ENCODE peak calls at places on chromosomes 1 and 21, in four cellular contexts. One of them, this sample, is unnamed.

GRCh38 chr1:185917646-185918045 is 183.5 kb downstream of the HMCN1 start:
- DNase-seq in AG04450: peak
- DNase-seq in tibial nerve: no peak
- DNase-seq in heart right ventricle: no peak
- DNase-seq in this sample: no peak

GRCh38 chr1:111219466-111220286 is 7.8 kb upstream of the CHI3L2 start:
- DNase-seq in AG04450: no peak
- DNase-seq in tibial nerve: no peak
- DNase-seq in heart right ventricle: no peak
- DNase-seq in this sample: no peak

GRCh38 chr1:21820597-21821232 is 8.7 kb downstream of the LDLRAD2 start:
- DNase-seq in AG04450: no peak
- DNase-seq in tibial nerve: no peak
- DNase-seq in heart right ventricle: no peak
- DNase-seq in this sample: no peak

GRCh38 chr1:39650431-39650830 is 11.0 kb upstream of the HEYL start:
- DNase-seq in AG04450: no peak
- DNase-seq in tibial nerve: no peak
- DNase-seq in heart right ventricle: no peak
- DNase-seq in this sample: no peak

GRCh38 chr1:188715566-188715965 is 1762.1 kb downstream of the BRINP3 start:
- DNase-seq in AG04450: no peak
- DNase-seq in tibial nerve: no peak
- DNase-seq in heart right ventricle: no peak
- DNase-seq in this sample: no peak

GRCh38 chr1:91894036-91894761 is 8.2 kb upstream of the TGFBR3 start:
- DNase-seq in AG04450: no peak
- DNase-seq in tibial nerve: no peak
- DNase-seq in heart right ventricle: no peak
- DNase-seq in this sample: no peak

GRCh38 chr1:54462597-54463258 is 56.5 kb upstream of the SSBP3 start:
- DNase-seq in AG04450: no peak
- DNase-seq in tibial nerve: no peak
- DNase-seq in heart right ventricle: no peak
- DNase-seq in this sample: no peak

GRCh38 chr1:81679972-81680371 is 120.8 kb upstream of the ADGRL2 start:
- DNase-seq in AG04450: no peak
- DNase-seq in tibial nerve: no peak
- DNase-seq in heart right ventricle: no peak
- DNase-seq in this sample: no peak

GRCh38 chr1:207831517-207832327 is 79.2 kb downstream of the CD34 start:
- DNase-seq in AG04450: no peak
- DNase-seq in tibial nerve: no peak
- DNase-seq in heart right ventricle: no peak
- DNase-seq in this sample: no peak

GRCh38 chr21:44846201-44846484 is 27.3 kb downstream of the PTTG1IP start:
- DNase-seq in AG04450: no peak
- DNase-seq in tibial nerve: no peak
- DNase-seq in heart right ventricle: no peak
- DNase-seq in this sample: no peak
- H3K4me3 ChIP-seq in AG04450: peak
- H3K4me3 ChIP-seq in tibial nerve: peak
- H3K4me3 ChIP-seq in heart right ventricle: no peak
- H3K4me3 ChIP-seq in this sample: peak

GRCh38 chr1:10942542-10942912 is 69.9 kb upstream of the TARDBP start:
- DNase-seq in AG04450: no peak
- DNase-seq in tibial nerve: no peak
- DNase-seq in heart right ventricle: no peak
- DNase-seq in this sample: no peak

GRCh38 chr1:10941891-10942541 is 70.4 kb upstream of the TARDBP start:
- DNase-seq in AG04450: no peak
- DNase-seq in tibial nerve: peak
- DNase-seq in heart right ventricle: peak
- DNase-seq in this sample: no peak

GRCh38 chr1:10943041-10943440 is 69.4 kb upstream of the TARDBP start:
- DNase-seq in AG04450: no peak
- DNase-seq in tibial nerve: no peak
- DNase-seq in heart right ventricle: no peak
- DNase-seq in this sample: no peak

GRCh38 chr1:10945988-10946387 is 66.5 kb upstream of the TARDBP start:
- DNase-seq in AG04450: no peak
- DNase-seq in tibial nerve: no peak
- DNase-seq in heart right ventricle: no peak
- DNase-seq in this sample: no peak

DNA sequence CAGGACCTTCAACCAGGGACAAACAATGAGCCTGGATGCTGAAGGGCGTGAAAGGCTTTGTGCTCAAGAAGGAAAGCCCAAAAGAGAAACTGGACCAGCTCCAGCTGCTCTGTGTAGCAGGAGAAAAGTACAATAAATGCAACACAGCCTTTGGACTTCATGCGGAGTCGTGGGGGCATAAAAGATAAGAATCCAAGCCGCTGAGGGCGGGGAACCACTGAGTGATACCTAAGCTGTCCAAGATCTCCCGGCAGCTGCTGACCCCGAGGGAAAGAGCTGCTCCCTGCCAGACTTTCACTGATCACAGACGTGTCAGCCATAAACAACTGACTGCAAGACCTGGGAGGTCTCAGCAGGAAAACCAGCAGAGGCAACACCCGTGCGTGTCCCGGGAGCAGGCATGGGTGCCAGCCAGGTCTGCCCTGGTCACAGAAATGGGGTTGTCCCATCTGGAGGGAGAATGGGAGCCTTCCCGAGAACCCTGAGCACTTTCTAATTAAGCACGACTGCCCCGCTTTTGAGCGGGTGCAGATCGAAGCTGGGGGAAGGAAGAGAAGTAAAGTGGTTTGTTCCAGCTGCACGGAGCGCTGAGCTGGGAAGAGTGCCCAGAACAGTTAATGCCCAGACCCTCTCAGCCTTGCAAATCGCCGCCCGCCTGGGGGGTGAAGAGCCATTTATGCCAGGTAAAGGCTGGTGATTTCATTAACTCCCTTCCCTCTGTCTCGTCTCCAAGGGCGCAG is 68.3 kb upstream of the TARDBP start:
- DNase-seq in AG04450: no peak
- DNase-seq in tibial nerve: no peak
- DNase-seq in heart right ventricle: no peak
- DNase-seq in this sample: no peak
- H3K4me3 ChIP-seq in AG04450: peak
- H3K4me3 ChIP-seq in tibial nerve: peak
- H3K4me3 ChIP-seq in heart right ventricle: no peak
- H3K4me3 ChIP-seq in this sample: peak

DNA sequence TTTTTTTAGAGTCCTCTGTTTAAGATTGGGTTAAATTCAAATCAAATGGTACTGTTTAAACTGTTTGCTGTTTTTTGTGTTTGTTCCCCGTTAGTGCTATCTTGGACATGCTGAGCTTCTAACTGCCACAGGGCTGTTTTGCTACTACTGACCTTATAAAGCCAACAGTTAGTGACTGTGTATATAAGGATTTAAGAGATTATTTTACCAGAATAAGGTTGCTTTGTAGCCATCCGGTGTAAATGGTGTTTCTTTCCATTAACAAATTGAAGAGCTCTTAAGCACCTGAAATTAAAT is 37.0 kb downstream of the ZNF281 start:
- DNase-seq in AG04450: no peak
- DNase-seq in tibial nerve: no peak
- DNase-seq in heart right ventricle: no peak
- DNase-seq in this sample: no peak
- H3K4me3 ChIP-seq in AG04450: no peak
- H3K4me3 ChIP-seq in tibial nerve: no peak
- H3K4me3 ChIP-seq in heart right ventricle: no peak
- H3K4me3 ChIP-seq in this sample: no peak

DNA sequence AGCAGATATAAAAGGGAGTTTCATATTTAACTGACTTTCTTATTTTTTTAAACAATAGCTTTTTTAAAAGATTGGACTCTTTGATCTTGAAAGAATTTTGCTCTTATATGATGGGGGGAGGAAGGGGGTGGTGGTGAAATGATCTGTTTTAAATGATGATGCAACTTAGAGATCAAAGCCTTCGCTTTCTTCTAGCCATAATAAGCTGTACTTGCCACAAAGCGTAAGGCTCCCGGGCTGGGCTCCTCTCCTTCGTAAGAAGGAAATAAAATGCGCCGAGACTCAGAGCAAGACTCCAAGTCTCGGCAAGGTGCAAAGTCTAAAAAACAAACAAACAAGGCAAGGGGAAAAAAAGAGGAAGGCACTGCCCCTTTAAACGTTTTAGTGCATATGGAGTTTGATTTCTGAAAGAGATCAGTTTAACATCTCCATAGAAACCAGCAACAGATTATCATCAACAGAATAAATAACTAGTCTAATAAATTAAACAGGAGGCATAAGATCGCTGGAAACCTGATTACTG is 3.3 kb downstream of the CASZ1 start:
- DNase-seq in AG04450: no peak
- DNase-seq in tibial nerve: no peak
- DNase-seq in heart right ventricle: no peak
- DNase-seq in this sample: no peak
- H3K4me3 ChIP-seq in AG04450: no peak
- H3K4me3 ChIP-seq in tibial nerve: peak
- H3K4me3 ChIP-seq in heart right ventricle: no peak
- H3K4me3 ChIP-seq in this sample: no peak

DNA sequence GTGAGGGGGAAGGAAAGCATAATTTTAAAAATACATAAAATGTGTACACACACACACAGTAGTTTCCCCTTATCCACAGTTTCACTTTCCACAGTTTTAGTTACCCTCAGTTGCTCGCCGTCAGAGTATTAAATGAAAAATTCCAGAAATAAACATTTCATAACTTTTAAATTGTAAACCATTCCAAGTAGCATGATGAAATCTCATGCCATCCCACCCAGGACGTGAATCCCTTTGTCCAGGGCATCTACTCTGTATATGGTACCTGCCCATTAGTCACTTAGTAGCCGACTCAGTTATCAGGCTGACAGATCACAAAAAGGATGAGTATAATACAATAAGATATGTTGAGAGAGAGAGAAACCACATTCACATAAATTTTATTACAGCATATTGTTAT is 36.2 kb downstream of the EPS15 start:
- DNase-seq in AG04450: no peak
- DNase-seq in tibial nerve: no peak
- DNase-seq in heart right ventricle: no peak
- DNase-seq in this sample: no peak
- H3K4me3 ChIP-seq in AG04450: no peak
- H3K4me3 ChIP-seq in tibial nerve: no peak
- H3K4me3 ChIP-seq in heart right ventricle: no peak
- H3K4me3 ChIP-seq in this sample: no peak

GRCh38 chr1:234978397-234979291 is 150.0 kb downstream of the TOMM20 start:
- DNase-seq in AG04450: no peak
- DNase-seq in tibial nerve: no peak
- DNase-seq in heart right ventricle: no peak
- DNase-seq in this sample: no peak
- H3K4me3 ChIP-seq in AG04450: no peak
- H3K4me3 ChIP-seq in tibial nerve: no peak
- H3K4me3 ChIP-seq in heart right ventricle: no peak
- H3K4me3 ChIP-seq in this sample: no peak

DNA sequence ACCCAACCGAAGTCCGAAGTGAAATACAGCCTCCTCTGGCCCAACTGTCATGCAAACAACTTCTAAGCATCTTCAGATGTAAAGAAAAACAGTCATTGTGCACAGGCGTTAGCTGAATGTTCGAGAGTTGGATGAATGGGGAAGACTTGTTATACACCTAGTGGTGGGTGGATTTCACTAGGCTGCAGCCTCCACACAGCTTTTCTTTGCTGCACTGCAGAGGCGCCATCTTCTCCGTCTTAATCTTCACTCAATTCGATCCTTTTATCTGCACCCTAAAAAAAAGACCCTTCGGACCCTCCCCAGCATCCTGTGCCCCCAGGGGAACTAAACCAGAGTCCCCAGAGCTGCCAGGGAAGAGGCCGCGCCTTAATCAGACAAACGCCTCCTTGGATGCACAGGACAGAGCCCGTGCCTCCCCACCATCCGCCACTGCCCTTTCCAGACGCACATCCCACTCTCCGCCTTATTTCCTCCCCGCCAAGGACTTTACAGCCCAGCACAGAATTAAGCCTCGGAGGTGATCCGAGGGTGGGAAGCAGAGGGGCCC is 1.4 kb downstream of the APP start:
- DNase-seq in AG04450: no peak
- DNase-seq in tibial nerve: no peak
- DNase-seq in heart right ventricle: no peak
- DNase-seq in this sample: no peak
- H3K4me3 ChIP-seq in AG04450: peak
- H3K4me3 ChIP-seq in tibial nerve: peak
- H3K4me3 ChIP-seq in heart right ventricle: peak
- H3K4me3 ChIP-seq in this sample: peak

GRCh38 chr1:63705058-63705457 is 68.8 kb upstream of the ROR1 start:
- DNase-seq in AG04450: no peak
- DNase-seq in tibial nerve: no peak
- DNase-seq in heart right ventricle: no peak
- DNase-seq in this sample: no peak
- H3K4me3 ChIP-seq in AG04450: no peak
- H3K4me3 ChIP-seq in tibial nerve: no peak
- H3K4me3 ChIP-seq in heart right ventricle: no peak
- H3K4me3 ChIP-seq in this sample: no peak

GRCh38 chr21:45594721-45595489 is 48.6 kb upstream of the PCBP3 start:
- DNase-seq in AG04450: no peak
- DNase-seq in tibial nerve: no peak
- DNase-seq in heart right ventricle: no peak
- DNase-seq in this sample: no peak

GRCh38 chr21:45592626-45593134 is 50.4 kb upstream of the SLC19A1 start:
- DNase-seq in AG04450: no peak
- DNase-seq in tibial nerve: no peak
- DNase-seq in heart right ventricle: no peak
- DNase-seq in this sample: no peak

GRCh38 chr21:45591619-45592207 is 49.5 kb upstream of the SLC19A1 start:
- DNase-seq in AG04450: no peak
- DNase-seq in tibial nerve: no peak
- DNase-seq in heart right ventricle: no peak
- DNase-seq in this sample: no peak

GRCh38 chr21:45592208-45592619 is 50.0 kb upstream of the SLC19A1 start:
- DNase-seq in AG04450: no peak
- DNase-seq in tibial nerve: no peak
- DNase-seq in heart right ventricle: no peak
- DNase-seq in this sample: no peak

GRCh38 chr21:45593162-45594022 is 50.1 kb upstream of the PCBP3 start:
- DNase-seq in AG04450: no peak
- DNase-seq in tibial nerve: no peak
- DNase-seq in heart right ventricle: no peak
- DNase-seq in this sample: no peak
- H3K4me3 ChIP-seq in AG04450: no peak
- H3K4me3 ChIP-seq in tibial nerve: no peak
- H3K4me3 ChIP-seq in heart right ventricle: no peak
- H3K4me3 ChIP-seq in this sample: no peak